ENCODE peak calls at places on chromosomes 7 and 10, in seven cellular contexts. R is coronary artery, K is upper lobe of right lung, X is mammary epithelial cell, S is H4, B is AG20443, A is GM03348. N is an unnamed sample.

GRCh38 chr7:43112941-43113621 is 634 bp downstream of the HECW1 start:
- DNase-seq in B (peak; percentile 78), A (peak; percentile 62), S (peak; percentile 43), X (peak; percentile 37), R (no peak), K (peak; percentile 61), N (peak; percentile 73)

GRCh38 chr10:60140681-60141632 is 234.6 kb upstream of the CCDC6 start:
- DNase-seq in B (peak; percentile 22), K (no peak), S (peak; percentile 26), X (no peak), A (no peak), R (no peak), N (no peak)

GRCh38 chr10:125662616-125663015 is 20.3 kb downstream of the TEX36 start:
- DNase-seq in X (peak; percentile 36), B (peak; percentile 38), K (no peak), R (no peak), S (no peak), A (peak; percentile 48), N (no peak)

GRCh38 chr10:5737352-5737751 is 52.7 kb downstream of the TASOR2 start:
- DNase-seq in S (no peak), B (no peak), A (no peak), K (no peak), X (no peak), R (no peak), N (no peak)

GRCh38 chr10:6916601-6917000 is 336.5 kb upstream of the PRKCQ start:
- DNase-seq in A (no peak), B (no peak), S (no peak), R (no peak), K (no peak), X (no peak), N (no peak)

GRCh38 chr10:31678139-31678536 is 250.5 kb downstream of the ARHGAP12 start:
- DNase-seq in K (no peak), S (no peak), R (no peak), B (no peak), X (no peak), A (no peak), N (no peak)

GRCh38 chr7:12889391-12889790 is 202.0 kb downstream of the ARL4A start:
- DNase-seq in K (no peak), S (no peak), X (no peak), B (no peak), R (no peak), A (peak; percentile 20), N (no peak)

GRCh38 chr7:131011976-131012375 is 278.0 kb upstream of the KLF14 start:
- DNase-seq in A (peak; percentile 84), S (peak; percentile 75), K (no peak), B (peak; percentile 83), X (peak; percentile 67), R (no peak), N (no peak)

GRCh38 chr10:33139191-33139646 is 181.2 kb upstream of the ITGB1 start:
- DNase-seq in R (no peak), S (no peak), K (no peak), A (no peak), X (no peak), B (no peak), N (no peak)

GRCh38 chr7:101399759-101400158 is 37.1 kb downstream of the COL26A1 start:
- DNase-seq in R (no peak), K (no peak), S (no peak), B (peak; percentile 58), X (no peak), A (peak; percentile 64), N (no peak)

GRCh38 chr7:16668049-16668858 is 22.3 kb downstream of the BZW2 start:
- DNase-seq in K (peak; percentile 73), X (peak; percentile 99), S (peak; percentile 100), R (peak; percentile 79), A (peak; percentile 89), B (peak; percentile 93), N (no peak)

GRCh38 chr7:34463830-34464229 is 194.2 kb upstream of the NPSR1 start:
- DNase-seq in B (no peak), K (no peak), S (no peak), R (no peak), X (peak; percentile 94), A (no peak), N (no peak)

GRCh38 chr7:103073989-103074518 is 542 bp downstream of the FBXL13 start:
- DNase-seq in X (no peak), A (no peak), K (no peak), S (no peak), B (peak; percentile 11), R (no peak), N (no peak)

GRCh38 chr10:12073526-12073925 is 4.8 kb downstream of the DHTKD1 start:
- DNase-seq in X (no peak), S (no peak), R (no peak), K (no peak), B (peak; percentile 69), A (peak; percentile 30), N (no peak)

GRCh38 chr10:22427101-22427500 is 81.8 kb downstream of the SPAG6 start:
- DNase-seq in K (no peak), B (peak; percentile 44), R (no peak), X (peak; percentile 48), A (peak; percentile 26), S (no peak), N (no peak)

GRCh38 chr10:88243847-88244730 is 339.0 kb downstream of the RNLS start:
- DNase-seq in X (no peak), S (no peak), B (no peak), R (peak; percentile 84), A (no peak), K (peak; percentile 60), N (no peak)

GRCh38 chr10:26359670-26360069 is 78.5 kb upstream of the APBB1IP start:
- DNase-seq in R (no peak), X (no peak), K (no peak), B (no peak), A (no peak), S (no peak), N (no peak)

GRCh38 chr10:110664483-110665420 is 20.6 kb downstream of the RBM20 start:
- DNase-seq in R (peak; percentile 82), S (peak; percentile 91), B (peak; percentile 46), A (peak; percentile 68), X (peak; percentile 88), K (no peak), N (no peak)

GRCh38 chr10:119931873-119932272 is 39.3 kb downstream of the SEC23IP start:
- DNase-seq in R (no peak), S (no peak), A (no peak), B (no peak), X (no peak), K (no peak), N (no peak)

GRCh38 chr10:44033008-44033407 is 351.9 kb downstream of the CXCL12 start:
- DNase-seq in A (peak; percentile 45), B (no peak), S (no peak), R (no peak), K (no peak), X (no peak), N (no peak)

N was measured in caudate nucleus.